ENCODE peak calls at places on chromosomes 1 and 21, in five cellular contexts. One of them, this sample, is unnamed.
A peak's percentile ranks its signal among the peaks of the same experiment; 100 is the strongest.

GRCh38 chr1:25771246-25772114 is 28.5 kb upstream of the SELENON start:
- DNase-seq in K562: no peak
- DNase-seq in SK-N-SH: peak; percentile 87
- DNase-seq in GM12878: no peak
- DNase-seq in HepG2: peak; percentile 74
- DNase-seq in this sample: no peak

GRCh38 chr21:44265734-44266270 is 4.1 kb upstream of the DNMT3L start:
- DNase-seq in HepG2: no peak
- DNase-seq in K562: no peak
- DNase-seq in GM12878: no peak
- DNase-seq in SK-N-SH: no peak
- DNase-seq in this sample: no peak

GRCh38 chr1:244049142-244049968 is 1.7 kb upstream of the ZBTB18 start:
- DNase-seq in K562: peak; percentile 69
- DNase-seq in SK-N-SH: peak; percentile 73
- DNase-seq in GM12878: no peak
- DNase-seq in HepG2: no peak
- DNase-seq in this sample: no peak

GRCh38 chr21:35904995-35905972 is 155.0 kb downstream of the SETD4 start:
- DNase-seq in SK-N-SH: no peak
- DNase-seq in HepG2: no peak
- DNase-seq in K562: no peak
- DNase-seq in GM12878: no peak
- DNase-seq in this sample: no peak

GRCh38 chr1:39159224-39160036 is 45.1 kb upstream of the MACF1 start:
- DNase-seq in K562: no peak
- DNase-seq in GM12878: no peak
- DNase-seq in SK-N-SH: no peak
- DNase-seq in HepG2: peak; percentile 75
- DNase-seq in this sample: no peak

GRCh38 chr1:19343617-19344350 is 31.7 kb downstream of the SLC66A1 start:
- DNase-seq in HepG2: no peak
- DNase-seq in SK-N-SH: no peak
- DNase-seq in GM12878: no peak
- DNase-seq in K562: no peak
- DNase-seq in this sample: no peak

GRCh38 chr1:65056234-65056633 is 89.9 kb upstream of the JAK1 start:
- DNase-seq in HepG2: no peak
- DNase-seq in GM12878: no peak
- DNase-seq in K562: no peak
- DNase-seq in SK-N-SH: no peak
- DNase-seq in this sample: peak; percentile 79

GRCh38 chr1:175023043-175023921 is at the start of gene MRPS14:
- DNase-seq in GM12878: peak; percentile 95
- DNase-seq in HepG2: peak; percentile 96
- DNase-seq in K562: peak; percentile 97
- DNase-seq in SK-N-SH: peak; percentile 91
- DNase-seq in this sample: peak; percentile 98

GRCh38 chr1:202858306-202858705 is 30.6 kb downstream of the RABIF start:
- DNase-seq in SK-N-SH: no peak
- DNase-seq in GM12878: no peak
- DNase-seq in HepG2: no peak
- DNase-seq in K562: no peak
- DNase-seq in this sample: peak; percentile 85

GRCh38 chr1:198278922-198279321 is 122.1 kb downstream of the NEK7 start:
- DNase-seq in GM12878: no peak
- DNase-seq in SK-N-SH: no peak
- DNase-seq in HepG2: no peak
- DNase-seq in K562: no peak
- DNase-seq in this sample: no peak

GRCh38 chr1:234529661-234530237 is 50.8 kb upstream of the TARBP1 start:
- DNase-seq in HepG2: no peak
- DNase-seq in SK-N-SH: no peak
- DNase-seq in K562: no peak
- DNase-seq in GM12878: no peak
- DNase-seq in this sample: peak; percentile 62

GRCh38 chr21:45506241-45506817 is 35.9 kb downstream of the SLC19A1 start:
- DNase-seq in HepG2: no peak
- DNase-seq in GM12878: no peak
- DNase-seq in SK-N-SH: no peak
- DNase-seq in K562: peak; percentile 54
- DNase-seq in this sample: no peak

GRCh38 chr1:182149411-182149965 is 88.0 kb upstream of the ZNF648 start:
- DNase-seq in GM12878: no peak
- DNase-seq in K562: peak; percentile 58
- DNase-seq in SK-N-SH: no peak
- DNase-seq in HepG2: no peak
- DNase-seq in this sample: peak; percentile 96

GRCh38 chr1:201385299-201385891 is 7.9 kb upstream of the TNNT2 start:
- DNase-seq in K562: peak; percentile 88
- DNase-seq in SK-N-SH: peak; percentile 82
- DNase-seq in GM12878: no peak
- DNase-seq in HepG2: peak; percentile 62
- DNase-seq in this sample: peak; percentile 12

GRCh38 chr1:234239515-234239914 is 133.7 kb upstream of the COA6 start:
- DNase-seq in HepG2: no peak
- DNase-seq in SK-N-SH: no peak
- DNase-seq in K562: no peak
- DNase-seq in GM12878: no peak
- DNase-seq in this sample: no peak

GRCh38 chr1:54816951-54817350 is 15.8 kb upstream of the TTC22 start:
- DNase-seq in K562: no peak
- DNase-seq in SK-N-SH: no peak
- DNase-seq in GM12878: no peak
- DNase-seq in HepG2: no peak
- DNase-seq in this sample: no peak
- TF ChIP-seq REST in K562: no peak
- TF ChIP-seq REST in SK-N-SH: no peak
- TF ChIP-seq REST in GM12878: no peak
- TF ChIP-seq REST in HepG2: no peak
- TF ChIP-seq REST in this sample: no peak

DNA sequence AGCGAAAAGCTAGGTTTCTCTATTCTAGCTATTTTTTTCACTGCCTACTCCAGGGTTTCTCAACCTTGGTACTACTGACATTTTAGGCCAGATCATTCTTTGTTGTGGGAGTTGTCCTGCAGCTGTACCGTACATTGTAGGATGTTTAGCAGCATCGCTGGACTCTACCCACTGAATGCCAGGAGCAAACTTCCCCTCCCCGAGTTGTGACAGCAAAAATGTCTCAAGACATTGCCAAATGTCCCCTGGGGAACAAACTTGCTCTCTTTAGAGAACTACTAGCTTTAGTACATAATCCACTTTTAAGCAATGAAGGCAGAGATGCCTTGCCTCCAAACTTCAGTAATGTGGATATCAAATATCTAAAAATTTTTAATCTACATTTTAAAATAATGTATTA is 122.8 kb downstream of the PLPPR5 start:
- DNase-seq in SK-N-SH: no peak
- DNase-seq in K562: no peak
- DNase-seq in HepG2: no peak
- DNase-seq in GM12878: no peak
- DNase-seq in this sample: peak; percentile 28
- TF ChIP-seq GABPA in SK-N-SH: no peak
- TF ChIP-seq GABPA in K562: no peak
- TF ChIP-seq GABPA in HepG2: no peak
- TF ChIP-seq GABPA in GM12878: no peak
- TF ChIP-seq GABPA in this sample: no peak

GRCh38 chr1:35571263-35571662 is 1.9 kb upstream of the TFAP2E start:
- DNase-seq in GM12878: no peak
- DNase-seq in SK-N-SH: peak; percentile 14
- DNase-seq in HepG2: no peak
- DNase-seq in K562: no peak
- DNase-seq in this sample: no peak

GRCh38 chr1:35573776-35574654 is 901 bp downstream of the TFAP2E start:
- DNase-seq in HepG2: no peak
- DNase-seq in GM12878: no peak
- DNase-seq in K562: no peak
- DNase-seq in SK-N-SH: no peak
- DNase-seq in this sample: no peak

GRCh38 chr1:35572296-35572695 is 818 bp upstream of the TFAP2E start:
- DNase-seq in K562: no peak
- DNase-seq in HepG2: no peak
- DNase-seq in SK-N-SH: no peak
- DNase-seq in GM12878: no peak
- DNase-seq in this sample: no peak

GRCh38 chr1:35574655-35575400 is 1.7 kb downstream of the TFAP2E start:
- DNase-seq in K562: no peak
- DNase-seq in GM12878: no peak
- DNase-seq in HepG2: no peak
- DNase-seq in SK-N-SH: peak; percentile 52
- DNase-seq in this sample: no peak

DNA sequence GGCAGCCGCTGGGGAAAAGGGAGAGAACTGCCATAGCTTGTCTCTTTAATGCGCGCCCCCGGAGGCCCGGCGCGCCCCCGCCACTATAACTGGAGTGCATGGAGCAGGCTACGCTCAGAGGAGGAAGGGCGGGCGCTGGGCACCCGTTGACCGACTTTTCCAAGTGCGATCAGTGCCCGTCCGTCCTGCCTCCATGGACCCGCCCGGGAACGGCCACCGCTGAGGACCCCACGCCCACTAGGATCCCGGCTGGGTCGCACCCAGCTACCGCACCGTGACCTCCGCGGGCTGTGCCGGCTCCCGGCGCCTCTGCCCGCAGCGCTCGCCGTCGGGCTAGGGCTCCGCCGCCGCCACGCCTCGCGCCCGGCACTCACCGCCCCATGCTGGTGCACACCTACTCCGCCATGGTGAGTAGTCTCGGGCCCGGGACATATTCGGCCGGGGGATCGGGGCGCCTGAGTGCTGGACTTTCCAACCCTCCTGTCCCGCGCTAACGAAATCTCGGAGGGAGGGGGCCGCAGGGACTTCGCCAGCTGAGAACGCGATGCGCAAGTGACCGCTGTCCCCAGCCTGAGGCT is at the start of gene TFAP2E:
- DNase-seq in SK-N-SH: peak; percentile 85
- DNase-seq in HepG2: no peak
- DNase-seq in K562: no peak
- DNase-seq in GM12878: no peak
- DNase-seq in this sample: no peak
- TF ChIP-seq REST in SK-N-SH: no peak
- TF ChIP-seq REST in HepG2: no peak
- TF ChIP-seq REST in K562: no peak
- TF ChIP-seq REST in GM12878: no peak
- TF ChIP-seq REST in this sample: no peak

DNA sequence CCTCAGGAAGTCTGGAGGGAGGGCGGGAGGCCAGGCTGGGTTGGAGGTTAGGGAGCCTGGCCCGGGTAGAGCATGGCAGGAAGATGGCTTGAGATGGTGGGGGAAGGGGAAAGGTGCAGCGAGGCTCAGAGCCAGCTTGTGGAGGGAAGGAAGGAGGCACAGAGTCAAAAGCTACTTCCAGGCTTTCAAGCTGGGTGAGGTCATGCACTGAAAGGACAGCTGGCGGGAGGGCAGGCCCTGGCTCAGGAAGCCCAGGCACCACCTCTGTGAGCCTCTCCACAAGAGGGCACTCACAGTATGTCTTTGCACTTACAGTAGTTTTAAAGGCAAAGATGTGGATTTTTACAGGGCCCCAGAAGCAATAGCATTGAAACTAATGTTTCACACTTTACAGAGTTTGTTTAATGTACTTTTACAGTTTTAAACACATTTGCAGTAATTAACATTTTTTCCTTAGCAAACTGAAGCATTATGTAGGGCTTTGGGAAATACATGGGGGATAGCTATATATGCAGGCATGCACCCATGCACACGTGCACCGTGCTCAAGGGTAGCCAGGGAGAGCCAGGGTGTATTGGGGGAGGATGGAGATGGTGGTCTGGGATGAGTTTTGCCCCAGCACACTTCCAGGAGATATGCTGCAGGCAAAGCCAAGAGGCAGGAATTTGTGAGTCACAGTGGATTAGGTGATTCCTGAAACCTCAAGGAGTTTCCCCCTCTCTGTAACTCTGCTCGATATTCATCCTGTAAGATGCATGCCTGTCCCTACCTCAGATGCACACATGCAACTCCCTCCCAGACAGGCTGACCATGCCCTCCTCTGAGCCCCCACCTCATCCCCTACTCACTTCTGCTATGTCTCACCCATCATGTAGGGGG is 6.1 kb upstream of the ADAM15 start:
- DNase-seq in SK-N-SH: peak; percentile 84
- DNase-seq in HepG2: peak; percentile 79
- DNase-seq in GM12878: no peak
- DNase-seq in K562: peak; percentile 65
- DNase-seq in this sample: peak; percentile 64
- TF ChIP-seq GABPA in SK-N-SH: no peak
- TF ChIP-seq GABPA in HepG2: no peak
- TF ChIP-seq GABPA in GM12878: no peak
- TF ChIP-seq GABPA in K562: no peak
- TF ChIP-seq GABPA in this sample: no peak

DNA sequence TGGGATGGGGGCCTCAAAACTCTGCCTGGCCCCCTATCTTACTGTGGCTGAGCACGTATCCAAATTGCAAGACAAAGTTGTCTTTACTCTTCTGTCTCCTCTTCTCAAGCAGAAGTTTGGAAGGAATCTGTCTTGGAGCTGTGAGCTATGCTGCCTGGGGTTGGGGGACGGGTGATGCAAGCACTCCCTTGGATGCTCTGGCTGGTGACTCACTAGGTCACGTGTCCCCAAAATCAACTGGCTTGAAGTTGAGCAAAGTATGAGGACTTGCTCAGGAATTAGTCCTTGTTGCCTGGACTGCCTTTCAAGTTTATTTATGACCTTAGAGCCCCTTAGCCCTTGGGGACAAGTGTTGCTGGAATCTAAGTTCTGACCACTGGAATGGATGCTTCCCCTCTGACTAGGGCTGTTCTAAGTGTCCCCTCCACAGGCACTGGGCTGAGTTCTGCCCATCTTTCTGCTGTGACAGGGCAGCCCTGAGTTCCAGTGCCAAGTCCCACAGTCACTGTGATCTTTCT is 269.5 kb downstream of the HHAT start:
- DNase-seq in GM12878: no peak
- DNase-seq in K562: no peak
- DNase-seq in SK-N-SH: no peak
- DNase-seq in HepG2: peak; percentile 20
- DNase-seq in this sample: peak; percentile 69
- TF ChIP-seq REST in GM12878: no peak
- TF ChIP-seq REST in K562: no peak
- TF ChIP-seq REST in SK-N-SH: no peak
- TF ChIP-seq REST in HepG2: no peak
- TF ChIP-seq REST in this sample: no peak

DNA sequence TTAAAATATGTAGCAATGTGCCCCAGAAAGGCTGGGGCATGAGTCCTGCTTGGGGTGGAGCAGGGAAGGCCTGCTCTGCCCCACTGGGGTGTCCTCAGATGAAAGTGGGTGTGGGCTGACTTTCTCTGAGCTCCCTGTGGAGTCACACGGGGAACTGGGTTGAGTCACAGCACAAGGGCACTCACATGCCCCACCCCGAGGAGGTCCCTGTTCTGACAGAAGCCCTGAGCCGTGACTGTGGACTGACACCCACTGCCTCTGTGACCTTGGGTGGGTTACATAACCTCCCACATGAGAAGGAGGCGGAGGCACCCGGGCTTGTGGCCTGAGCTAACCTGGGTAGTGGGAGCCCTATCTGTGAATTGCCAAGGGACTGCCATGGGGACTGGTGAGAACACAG is 52.5 kb upstream of the TINAGL1 start:
- DNase-seq in K562: no peak
- DNase-seq in SK-N-SH: no peak
- DNase-seq in HepG2: peak; percentile 32
- DNase-seq in GM12878: no peak
- DNase-seq in this sample: peak; percentile 85
- TF ChIP-seq GABPA in K562: no peak
- TF ChIP-seq GABPA in SK-N-SH: no peak
- TF ChIP-seq GABPA in HepG2: no peak
- TF ChIP-seq GABPA in GM12878: no peak
- TF ChIP-seq GABPA in this sample: no peak

This sample was measured in HL-60.